ENCODE peak calls at places on chromosome 15, in ten cellular contexts. O is stimulated activated CD4-positive, alpha-beta T cell treated with anti-CD3 and anti-CD28 coated beads, Interleukin-12 subunit alpha, Interleukin-12 subunit beta, amount 100 ng/mL, for 4 hours; B is stimulated activated CD8-positive, alpha-beta memory T cell treated with anti-CD3 and anti-CD28 coated beads, Interleukin-7, amount 100 ng/mL, for 1 hour; H is hippocampal formation; C is left ventricle myocardium superior; U is stomach; E is tibial artery; Q is sigmoid colon; W is midbrain; A is NCI-H460. M is an unnamed sample.

GRCh38 chr15:67164811-67165652 is 89.4 kb downstream of the AAGAB start:
- DNase-seq in O (no peak), B (no peak), H (no peak), C (peak; percentile 62), U (no peak), E (peak; percentile 84), Q (peak; percentile 63), W (no peak), A (no peak), M (no peak)

GRCh38 chr15:101276501-101277037 is 716 bp downstream of the SELENOS start:
- DNase-seq in O (no peak), B (no peak), H (no peak), C (no peak), U (no peak), E (no peak), Q (no peak), W (no peak), A (no peak), M (no peak)

GRCh38 chr15:81536296-81536695 is 162.3 kb upstream of the TMC3 start:
- DNase-seq in O (no peak), B (no peak), H (no peak), C (no peak), U (no peak), E (no peak), Q (no peak), W (peak; percentile 1), A (no peak), M (no peak)

GRCh38 chr15:67882487-67883227 is 42.8 kb upstream of the RNU6-1 start:
- DNase-seq in O (no peak), B (no peak), H (no peak), C (no peak), U (no peak), E (no peak), Q (no peak), W (no peak), A (peak; percentile 26), M (no peak)

GRCh38 chr15:52227456-52227855 is 36.3 kb upstream of the GNB5 start:
- DNase-seq in O (peak; percentile 48), B (peak; percentile 34), H (peak; percentile 22), C (no peak), U (peak; percentile 61), E (peak; percentile 77), Q (peak; percentile 76), W (peak; percentile 70), A (peak; percentile 78), M (no peak)

GRCh38 chr15:31248263-31248662 is 78.4 kb upstream of the KLF13 start:
- DNase-seq in O (no peak), B (no peak), H (no peak), C (no peak), U (no peak), E (no peak), Q (peak; percentile 30), W (no peak), A (no peak), M (peak; percentile 40)

GRCh38 chr15:95972136-95972553 is 358.4 kb upstream of the NR2F2 start:
- DNase-seq in O (no peak), B (no peak), H (no peak), C (peak; percentile 46), U (no peak), E (no peak), Q (no peak), W (peak; percentile 2), A (no peak), M (no peak)

GRCh38 chr15:31887246-31887645 is 143.1 kb upstream of the CHRNA7 start:
- DNase-seq in O (no peak), B (no peak), H (no peak), C (no peak), U (no peak), E (no peak), Q (no peak), W (peak; percentile 0), A (no peak), M (no peak)

GRCh38 chr15:89502867-89503595 is 6.6 kb upstream of the RHCG start:
- DNase-seq in O (no peak), B (no peak), H (no peak), C (no peak), U (no peak), E (no peak), Q (no peak), W (no peak), A (no peak), M (no peak)

GRCh38 chr15:83838763-83839162 is 184.8 kb downstream of the ADAMTSL3 start:
- DNase-seq in O (no peak), B (no peak), H (no peak), C (no peak), U (no peak), E (no peak), Q (no peak), W (no peak), A (no peak), M (no peak)

GRCh38 chr15:43150171-43150929 is 17.0 kb downstream of the TMEM62 start:
- DNase-seq in O (no peak), B (no peak), H (no peak), C (no peak), U (no peak), E (no peak), Q (no peak), W (no peak), A (no peak), M (no peak)

GRCh38 chr15:47292638-47293037 is 424.7 kb upstream of the SEMA6D start:
- DNase-seq in O (no peak), B (no peak), H (no peak), C (no peak), U (no peak), E (no peak), Q (no peak), W (no peak), A (no peak), M (no peak)

GRCh38 chr15:63752075-63752684 is 81.6 kb downstream of the HERC1 start:
- DNase-seq in O (no peak), B (no peak), H (peak; percentile 2), C (no peak), U (peak; percentile 28), E (no peak), Q (no peak), W (peak; percentile 68), A (peak; percentile 61), M (no peak)

GRCh38 chr15:93247466-93248121 is 158.6 kb upstream of the RGMA start:
- DNase-seq in O (no peak), B (no peak), H (no peak), C (no peak), U (no peak), E (no peak), Q (no peak), W (no peak), A (no peak), M (no peak)

GRCh38 chr15:54884312-54884711 is 312.4 kb downstream of the RSL24D1 start:
- DNase-seq in O (no peak), B (no peak), H (no peak), C (no peak), U (no peak), E (no peak), Q (no peak), W (peak; percentile 2), A (no peak), M (no peak)

GRCh38 chr15:42726114-42726513 is 10.8 kb downstream of the CDAN1 start:
- DNase-seq in O (no peak), B (no peak), H (no peak), C (no peak), U (no peak), E (no peak), Q (no peak), W (no peak), A (no peak), M (no peak)

GRCh38 chr15:92652576-92652966 is 3.0 kb downstream of the FAM174B start:
- DNase-seq in O (no peak), B (no peak), H (no peak), C (no peak), U (no peak), E (no peak), Q (no peak), W (no peak), A (no peak), M (no peak)

GRCh38 chr15:35740761-35741160 is 194.8 kb upstream of the DPH6 start:
- DNase-seq in O (no peak), B (no peak), H (no peak), C (no peak), U (no peak), E (no peak), Q (no peak), W (no peak), A (no peak), M (no peak)

GRCh38 chr15:98154863-98155262 is 194.4 kb downstream of the ARRDC4 start:
- DNase-seq in O (no peak), B (no peak), H (no peak), C (no peak), U (no peak), E (no peak), Q (no peak), W (no peak), A (no peak), M (no peak)

GRCh38 chr15:71397377-71397776 is 282.1 kb downstream of the THSD4 start:
- DNase-seq in O (no peak), B (no peak), H (no peak), C (no peak), U (peak; percentile 49), E (no peak), Q (no peak), W (no peak), A (no peak), M (peak; percentile 70)

GRCh38 chr15:42010434-42010833 is 10.4 kb downstream of the PLA2G4E start:
- DNase-seq in O (no peak), B (no peak), H (no peak), C (no peak), U (no peak), E (no peak), Q (no peak), W (no peak), A (no peak), M (no peak)

GRCh38 chr15:98562361-98562791 is 86.0 kb upstream of the IGF1R start:
- DNase-seq in O (no peak), B (no peak), H (no peak), C (no peak), U (no peak), E (no peak), Q (peak; percentile 94), W (no peak), A (no peak), M (no peak)

GRCh38 chr15:84871428-84871985 is 13.0 kb upstream of the SLC28A1 start:
- DNase-seq in O (no peak), B (no peak), H (no peak), C (no peak), U (peak; percentile 42), E (no peak), Q (no peak), W (no peak), A (no peak), M (no peak)

GRCh38 chr15:43488790-43489585 is 4.0 kb downstream of the TP53BP1 start:
- DNase-seq in O (no peak), B (no peak), H (no peak), C (no peak), U (no peak), E (no peak), Q (no peak), W (no peak), A (no peak), M (no peak)

GRCh38 chr15:100731259-100732156 is 129.1 kb downstream of the ASB7 start:
- DNase-seq in O (no peak), B (no peak), H (no peak), C (no peak), U (no peak), E (no peak), Q (no peak), W (no peak), A (no peak), M (no peak)

M was measured in upper lobe of right lung.